ENCODE peak calls at places on chromosomes 11 and 22, in four cellular contexts. C is lung microvascular endothelial cell, S is OCI-M1, L is Right ventricle myocardium superior. T is an unnamed sample.

GRCh38 chr11:57641011-57641410 is 8.7 kb downstream of the YPEL4 start:
- DNase-seq in C (no peak), S (peak), L (no peak), T (no peak)

GRCh38 chr11:63945482-63946163 is 6.8 kb downstream of the NAA40 start:
- DNase-seq in C (peak), S (peak), L (peak), T (peak)

GRCh38 chr11:103730151-103730940 is 306.1 kb upstream of the DDI1 start:
- DNase-seq in C (peak), S (no peak), L (no peak), T (no peak)

GRCh38 chr11:66529069-66529468 is 16.8 kb downstream of the ZDHHC24 start:
- DNase-seq in C (no peak), S (no peak), L (no peak), T (no peak)

GRCh38 chr22:39428597-39429071 is 28.2 kb upstream of the MGAT3 start:
- DNase-seq in C (no peak), S (no peak), L (no peak), T (no peak)

GRCh38 chr11:100970273-100971164 is 159.1 kb downstream of the PGR start:
- DNase-seq in C (no peak), S (peak), L (no peak), T (no peak)

GRCh38 chr11:32870676-32871075 is 21.9 kb upstream of the QSER1 start:
- DNase-seq in C (no peak), S (peak), L (no peak), T (no peak)

GRCh38 chr11:106470230-106470629 is 392.8 kb downstream of the AASDHPPT start:
- DNase-seq in C (no peak), S (no peak), L (no peak), T (no peak)

GRCh38 chr22:36398602-36399472 is 11.1 kb upstream of the MYH9 start:
- DNase-seq in C (peak), S (no peak), L (no peak), T (no peak)

GRCh38 chr11:45209904-45210699 is 63.7 kb downstream of the PRDM11 start:
- DNase-seq in C (peak), S (no peak), L (peak), T (peak)

GRCh38 chr22:47884200-47884599 is 1121.8 kb downstream of the TBC1D22A start:
- DNase-seq in C (no peak), S (no peak), L (no peak), T (no peak)

GRCh38 chr11:44595964-44596381 is 30.5 kb downstream of the CD82 start:
- DNase-seq in C (no peak), S (no peak), L (peak), T (no peak)

GRCh38 chr11:1918436-1919315 is 827 bp upstream of the TNNT3 start:
- DNase-seq in C (no peak), S (no peak), L (no peak), T (no peak)

T was measured in kidney.